ENCODE peak calls at places on chromosomes 7 and 10, in six cellular contexts. C is posterior vena cava, T is HCT116, M is GM19239, Y is glutamatergic neuron, A is ecto neural progenitor cell. E is an unnamed sample.

GRCh38 chr10:97169911-97170693 is 15.7 kb downstream of the SLIT1 start:
- DNase-seq in C (no peak), T (no peak), M (no peak), Y (no peak), A (no peak), E (no peak)

GRCh38 chr10:43683451-43684197 is 34.9 kb upstream of the ZNF32 start:
- DNase-seq in C (no peak), T (no peak), M (no peak), Y (peak; percentile 48), A (no peak), E (no peak)

GRCh38 chr10:63783882-63784281 is 262.7 kb downstream of the REEP3 start:
- DNase-seq in C (no peak), T (no peak), M (no peak), Y (no peak), A (no peak), E (no peak)

GRCh38 chr7:148261996-148262688 is 328.4 kb upstream of the C7orf33 start:
- DNase-seq in C (no peak), T (no peak), M (no peak), Y (no peak), A (no peak), E (no peak)

GRCh38 chr7:136640977-136641376 is 227.5 kb upstream of the CHRM2 start:
- DNase-seq in C (no peak), T (no peak), M (no peak), Y (no peak), A (no peak), E (no peak)

GRCh38 chr7:113087278-113087998 is 811 bp upstream of the GPR85 start:
- DNase-seq in C (no peak), T (no peak), M (no peak), Y (no peak), A (no peak), E (no peak)

GRCh38 chr7:143387156-143387975 is 6.2 kb downstream of the ZYX start:
- DNase-seq in C (peak; percentile 66), T (no peak), M (no peak), Y (no peak), A (no peak), E (no peak)

GRCh38 chr10:78896169-78896931 is 172.4 kb upstream of the ZMIZ1 start:
- DNase-seq in C (no peak), T (no peak), M (no peak), Y (no peak), A (peak; percentile 36), E (peak; percentile 31)

GRCh38 chr10:108244443-108245228 is 1080.1 kb upstream of the SORCS1 start:
- DNase-seq in C (no peak), T (no peak), M (no peak), Y (no peak), A (no peak), E (no peak)

GRCh38 chr10:102702742-102703141 is 11.5 kb downstream of the ARL3 start:
- DNase-seq in C (no peak), T (no peak), M (no peak), Y (no peak), A (no peak), E (no peak)

GRCh38 chr7:50727711-50728110 is 55.0 kb downstream of the GRB10 start:
- DNase-seq in C (no peak), T (no peak), M (no peak), Y (no peak), A (no peak), E (no peak)

GRCh38 chr10:89478739-89479116 is 56.7 kb downstream of the SLC16A12 start:
- DNase-seq in C (no peak), T (no peak), M (no peak), Y (no peak), A (no peak), E (no peak)

GRCh38 chr7:27188666-27189559 is 3.9 kb upstream of the HOXA11 start:
- DNase-seq in C (peak; percentile 85), T (no peak), M (no peak), Y (peak; percentile 33), A (no peak), E (peak; percentile 61)

GRCh38 chr7:135602304-135602703 is 44.6 kb downstream of the NUP205 start:
- DNase-seq in C (no peak), T (no peak), M (no peak), Y (no peak), A (no peak), E (no peak)

GRCh38 chr10:28663576-28664368 is 13.5 kb upstream of the BAMBI start:
- DNase-seq in C (peak; percentile 92), T (peak; percentile 66), M (peak; percentile 77), Y (peak; percentile 85), A (peak; percentile 78), E (peak; percentile 85)

GRCh38 chr7:101696-102376 is 90.5 kb upstream of the FAM20C start:
- DNase-seq in C (no peak), T (no peak), M (no peak), Y (no peak), A (no peak), E (no peak)

GRCh38 chr10:128803790-128804189 is 663.3 kb upstream of the MGMT start:
- DNase-seq in C (no peak), T (no peak), M (no peak), Y (no peak), A (peak; percentile 28), E (no peak)

GRCh38 chr7:100432621-100433275 is 3.1 kb downstream of the MEPCE start:
- DNase-seq in C (peak; percentile 70), T (no peak), M (no peak), Y (no peak), A (no peak), E (no peak)

GRCh38 chr10:4082851-4083250 is 297.8 kb upstream of the KLF6 start:
- DNase-seq in C (no peak), T (no peak), M (no peak), Y (no peak), A (no peak), E (no peak)

GRCh38 chr10:132448248-132448731 is 51.3 kb downstream of the PWWP2B start:
- DNase-seq in C (peak; percentile 94), T (peak; percentile 54), M (peak; percentile 70), Y (peak; percentile 20), A (peak; percentile 90), E (peak; percentile 83)

GRCh38 chr7:135160858-135161653 is 9.5 kb downstream of the CYREN start:
- DNase-seq in C (no peak), T (no peak), M (no peak), Y (no peak), A (no peak), E (no peak)

GRCh38 chr7:70660154-70660818 is 471.7 kb upstream of the GALNT17 start:
- DNase-seq in C (no peak), T (no peak), M (no peak), Y (no peak), A (no peak), E (no peak)

GRCh38 chr10:3339531-3339950 is 167.0 kb upstream of the PITRM1 start:
- DNase-seq in C (no peak), T (no peak), M (no peak), Y (no peak), A (no peak), E (no peak)

GRCh38 chr10:7700577-7701125 is 2.5 kb upstream of the ITIH2 start:
- DNase-seq in C (no peak), T (no peak), M (no peak), Y (no peak), A (no peak), E (no peak)

GRCh38 chr10:22681783-22682183 is 32.6 kb downstream of the PIP4K2A start:
- DNase-seq in C (no peak), T (peak; percentile 23), M (no peak), Y (no peak), A (no peak), E (no peak)

GRCh38 chr7:26035552-26035951 is 116.4 kb upstream of the NFE2L3 start:
- DNase-seq in C (no peak), T (no peak), M (no peak), Y (no peak), A (no peak), E (no peak)

E was measured in ureter.